ENCODE peak calls at places on chromosomes 3 and 15, in four cellular contexts. D, X, P and W are unnamed samples.

GRCh38 chr3:129943020-129943419 is 31.5 kb upstream of the TRH start:
- DNase-seq in D (no peak), X (no peak), P (no peak), W (no peak)

GRCh38 chr15:60375255-60375809 is 22.5 kb downstream of the ANXA2 start:
- DNase-seq in D (no peak), X (peak), P (peak), W (no peak)

GRCh38 chr3:172542999-172543398 is 19.8 kb upstream of the TNFSF10 start:
- DNase-seq in D (no peak), X (no peak), P (no peak), W (no peak)

GRCh38 chr3:174376346-174376745 is 482.8 kb upstream of the NAALADL2 start:
- DNase-seq in D (peak), X (no peak), P (no peak), W (no peak)

GRCh38 chr3:39234705-39235104 is 42.3 kb upstream of the XIRP1 start:
- DNase-seq in D (no peak), X (no peak), P (no peak), W (no peak)

GRCh38 chr15:72365844-72366243 is 10.0 kb downstream of the HEXA start:
- DNase-seq in D (no peak), X (no peak), P (no peak), W (peak)

GRCh38 chr3:51057111-51057510 is 328.0 kb upstream of the MANF start:
- DNase-seq in D (no peak), X (no peak), P (no peak), W (no peak)

GRCh38 chr3:33915796-33916589 is 117.6 kb downstream of the PDCD6IP start:
- DNase-seq in D (peak), X (peak), P (no peak), W (no peak)

GRCh38 chr3:141402476-141403171 is 34.3 kb downstream of the ZBTB38 start:
- DNase-seq in D (peak), X (peak), P (no peak), W (peak)

GRCh38 chr15:88465633-88466219 is 1.5 kb downstream of the MRPL46 start:
- DNase-seq in D (peak), X (peak), P (no peak), W (peak)

GRCh38 chr3:118987466-118987865 is 47.2 kb downstream of the IGSF11 start:
- DNase-seq in D (peak), X (peak), P (no peak), W (no peak)

GRCh38 chr3:157126365-157126764 is 33.6 kb downstream of the CCNL1 start:
- DNase-seq in D (no peak), X (no peak), P (no peak), W (no peak)